ENCODE peak calls at places on chromosomes 2 and 18, in four cellular contexts. E is activated naive CD4-positive, alpha-beta T cell; G is T-cell; T is COR-L47. J is an unnamed sample.

GRCh38 chr2:226585130-226585561 is 214.5 kb downstream of the IRS1 start:
- DNase-seq in E (no peak), G (no peak), T (no peak), J (no peak)

GRCh38 chr2:188573453-188573852 is 281.8 kb downstream of the GULP1 start:
- DNase-seq in E (no peak), G (no peak), T (no peak), J (no peak)

GRCh38 chr2:75491129-75491753 is 69.5 kb downstream of the EVA1A start:
- DNase-seq in E (no peak), G (no peak), T (no peak), J (no peak)

GRCh38 chr18:78073275-78073674 is 823.6 kb downstream of the GALR1 start:
- DNase-seq in E (no peak), G (no peak), T (peak; percentile 26), J (no peak)

GRCh38 chr2:55165567-55165966 is 66.5 kb downstream of the CLHC1 start:
- DNase-seq in E (no peak), G (no peak), T (no peak), J (no peak)

GRCh38 chr2:26558271-26559043 is 80.5 kb upstream of the OTOF start:
- DNase-seq in E (no peak), G (no peak), T (no peak), J (no peak)

GRCh38 chr2:236286866-236287545 is 22.8 kb upstream of the ASB18 start:
- DNase-seq in E (no peak), G (no peak), T (no peak), J (no peak)

GRCh38 chr2:104849618-104850097 is 4.3 kb upstream of the POU3F3 start:
- DNase-seq in E (no peak), G (peak; percentile 35), T (peak; percentile 65), J (peak; percentile 56)

GRCh38 chr18:45865466-45865865 is 40.0 kb downstream of the SIGLEC15 start:
- DNase-seq in E (no peak), G (no peak), T (no peak), J (no peak)

GRCh38 chr2:143110759-143111428 is 18.3 kb upstream of the ARHGAP15 start:
- DNase-seq in E (no peak), G (peak; percentile 64), T (peak; percentile 72), J (peak; percentile 77)

GRCh38 chr2:230758566-230759480 is 46.2 kb downstream of the CAB39 start:
- DNase-seq in E (no peak), G (no peak), T (no peak), J (no peak)

GRCh38 chr2:137964066-137964858 is at the start of gene HNMT:
- DNase-seq in E (no peak), G (no peak), T (no peak), J (no peak)

GRCh38 chr18:37578886-37579513 is 13.4 kb upstream of the CELF4 start:
- DNase-seq in E (no peak), G (no peak), T (peak; percentile 21), J (peak; percentile 71)

GRCh38 chr2:36361396-36361795 is 5.8 kb downstream of the CRIM1 start:
- DNase-seq in E (no peak), G (no peak), T (no peak), J (no peak)

GRCh38 chr2:83827618-83828017 is 631.5 kb downstream of the SUCLG1 start:
- DNase-seq in E (no peak), G (no peak), T (no peak), J (no peak)

GRCh38 chr2:177281400-177282021 is 17.0 kb upstream of the NFE2L2 start:
- DNase-seq in E (no peak), G (no peak), T (no peak), J (no peak)

GRCh38 chr2:234368861-234369261 is 128.0 kb downstream of the ARL4C start:
- DNase-seq in E (peak; percentile 9), G (peak; percentile 30), T (no peak), J (peak; percentile 46)

GRCh38 chr2:152740743-152741328 is 22.4 kb downstream of the ARL6IP6 start:
- DNase-seq in E (no peak), G (no peak), T (peak; percentile 63), J (peak; percentile 64)

GRCh38 chr2:209476367-209477191 is 52.7 kb downstream of the MAP2 start:
- DNase-seq in E (no peak), G (no peak), T (peak; percentile 95), J (no peak)

GRCh38 chr2:10619643-10620042 is 70.1 kb downstream of the NOL10 start:
- DNase-seq in E (no peak), G (no peak), T (no peak), J (no peak)

GRCh38 chr2:44342854-44343253 is 18.4 kb downstream of the PREPL start:
- DNase-seq in E (no peak), G (peak; percentile 27), T (peak; percentile 18), J (peak; percentile 8)

GRCh38 chr2:133412637-133413164 is 155.6 kb downstream of the NCKAP5 start:
- DNase-seq in E (no peak), G (no peak), T (no peak), J (no peak)

GRCh38 chr18:54127759-54128378 is 96.6 kb downstream of the MBD2 start:
- DNase-seq in E (no peak), G (no peak), T (peak; percentile 65), J (peak; percentile 22)

GRCh38 chr2:240703417-240704341 is 12.0 kb downstream of the AQP12A start:
- DNase-seq in E (no peak), G (no peak), T (no peak), J (no peak)

GRCh38 chr2:208031608-208032019 is 6.3 kb upstream of the PLEKHM3 start:
- DNase-seq in E (no peak), G (no peak), T (no peak), J (no peak)

GRCh38 chr2:220147590-220147989 is 520.2 kb downstream of the SLC4A3 start:
- DNase-seq in E (no peak), G (no peak), T (no peak), J (no peak)

GRCh38 chr2:130878316-130878715 is 41.6 kb downstream of the ARHGEF4 start:
- DNase-seq in E (no peak), G (no peak), T (no peak), J (no peak)

GRCh38 chr2:171703574-171704347 is 16.5 kb downstream of the DYNC1I2 start:
- DNase-seq in E (no peak), G (no peak), T (peak; percentile 27), J (peak; percentile 34)

J was measured in Jurkat, Clone E6-1.